ENCODE peak calls at places on chromosome 5, in six cellular contexts. G, M, Y, S, B and O are unnamed samples.

GRCh38 chr5:76363385-76364261 is 39.5 kb upstream of the IQGAP2 start:
- DNase-seq in G (no peak), M (no peak), Y (no peak), S (no peak), B (no peak), O (no peak)

GRCh38 chr5:107519900-107520354 is 150.8 kb downstream of the EFNA5 start:
- DNase-seq in G (no peak), M (no peak), Y (no peak), S (peak), B (no peak), O (no peak)

GRCh38 chr5:115460476-115460875 is 84.1 kb downstream of the FEM1C start:
- DNase-seq in G (no peak), M (peak), Y (no peak), S (peak), B (no peak), O (no peak)

GRCh38 chr5:67648201-67648671 is 451.6 kb upstream of the CD180 start:
- DNase-seq in G (no peak), M (peak), Y (no peak), S (no peak), B (no peak), O (no peak)

GRCh38 chr5:107257885-107258520 is 412.7 kb downstream of the EFNA5 start:
- DNase-seq in G (no peak), M (no peak), Y (no peak), S (peak), B (no peak), O (no peak)

GRCh38 chr5:148979104-148979723 is 83.6 kb downstream of the SH3TC2 start:
- DNase-seq in G (no peak), M (no peak), Y (no peak), S (no peak), B (no peak), O (no peak)

GRCh38 chr5:142785211-142785610 is 15.0 kb downstream of the ARHGAP26 start:
- DNase-seq in G (no peak), M (no peak), Y (no peak), S (peak), B (no peak), O (no peak)

GRCh38 chr5:179304871-179305270 is 40.4 kb downstream of the ADAMTS2 start:
- DNase-seq in G (no peak), M (no peak), Y (no peak), S (peak), B (no peak), O (no peak)

GRCh38 chr5:14327624-14328023 is 184.5 kb downstream of the TRIO start:
- DNase-seq in G (no peak), M (no peak), Y (no peak), S (no peak), B (no peak), O (no peak)

GRCh38 chr5:161306354-161306990 is 240.1 kb downstream of the GABRB2 start:
- DNase-seq in G (no peak), M (no peak), Y (no peak), S (no peak), B (no peak), O (no peak)

GRCh38 chr5:120803282-120803681 is 339.2 kb downstream of the PRR16 start:
- DNase-seq in G (no peak), M (no peak), Y (no peak), S (peak), B (no peak), O (no peak)

GRCh38 chr5:150499437-150499956 is 8.4 kb upstream of the NDST1 start:
- DNase-seq in G (no peak), M (no peak), Y (no peak), S (no peak), B (no peak), O (no peak)

GRCh38 chr5:104347119-104347708 is 784.6 kb upstream of the NUDT12 start:
- DNase-seq in G (no peak), M (no peak), Y (no peak), S (peak), B (no peak), O (no peak)

GRCh38 chr5:102666164-102666951 is 88.7 kb upstream of the PAM start:
- DNase-seq in G (no peak), M (no peak), Y (no peak), S (no peak), B (no peak), O (no peak)

GRCh38 chr5:62538017-62538942 is 40.3 kb upstream of the LRRC70 start:
- DNase-seq in G (no peak), M (no peak), Y (no peak), S (peak), B (no peak), O (no peak)